ENCODE peak calls at places on chromosomes 11 and 22, in five cellular contexts. One of them, this sample, is unnamed.
A peak's percentile ranks its signal among the peaks of the same experiment; 100 is the strongest.

GRCh38 chr11:105142167-105142566 is 2.6 kb upstream of the CARD18 start:
- DNase-seq in left lung: no peak
- DNase-seq in small intestine: no peak
- DNase-seq in HCT116: no peak
- DNase-seq in right atrium auricular region: no peak
- DNase-seq in this sample: no peak

GRCh38 chr22:49993649-49994360 is 18.8 kb downstream of the IL17REL start:
- DNase-seq in left lung: no peak
- DNase-seq in small intestine: no peak
- DNase-seq in HCT116: no peak
- DNase-seq in right atrium auricular region: no peak
- DNase-seq in this sample: peak; percentile 63

GRCh38 chr11:73478737-73479347 is 102.6 kb downstream of the RELT start:
- DNase-seq in left lung: no peak
- DNase-seq in small intestine: peak; percentile 59
- DNase-seq in HCT116: peak; percentile 26
- DNase-seq in right atrium auricular region: no peak
- DNase-seq in this sample: no peak

GRCh38 chr11:102430158-102430836 is 22.3 kb downstream of the TMEM123 start:
- DNase-seq in left lung: no peak
- DNase-seq in small intestine: no peak
- DNase-seq in HCT116: no peak
- DNase-seq in right atrium auricular region: no peak
- DNase-seq in this sample: no peak

GRCh38 chr11:14148653-14149273 is 186.2 kb downstream of the SPON1 start:
- DNase-seq in left lung: no peak
- DNase-seq in small intestine: peak; percentile 64
- DNase-seq in HCT116: peak; percentile 29
- DNase-seq in right atrium auricular region: no peak
- DNase-seq in this sample: no peak

GRCh38 chr22:46828323-46829139 is 66.1 kb downstream of the TBC1D22A start:
- DNase-seq in left lung: no peak
- DNase-seq in small intestine: no peak
- DNase-seq in HCT116: no peak
- DNase-seq in right atrium auricular region: no peak
- DNase-seq in this sample: no peak

GRCh38 chr11:76648061-76648460 is 22.5 kb downstream of the LRRC32 start:
- DNase-seq in left lung: no peak
- DNase-seq in small intestine: no peak
- DNase-seq in HCT116: no peak
- DNase-seq in right atrium auricular region: no peak
- DNase-seq in this sample: no peak

GRCh38 chr11:19633276-19633675 is 79.4 kb upstream of the NAV2 start:
- DNase-seq in left lung: peak; percentile 65
- DNase-seq in small intestine: no peak
- DNase-seq in HCT116: no peak
- DNase-seq in right atrium auricular region: peak; percentile 88
- DNase-seq in this sample: peak; percentile 16

DNA sequence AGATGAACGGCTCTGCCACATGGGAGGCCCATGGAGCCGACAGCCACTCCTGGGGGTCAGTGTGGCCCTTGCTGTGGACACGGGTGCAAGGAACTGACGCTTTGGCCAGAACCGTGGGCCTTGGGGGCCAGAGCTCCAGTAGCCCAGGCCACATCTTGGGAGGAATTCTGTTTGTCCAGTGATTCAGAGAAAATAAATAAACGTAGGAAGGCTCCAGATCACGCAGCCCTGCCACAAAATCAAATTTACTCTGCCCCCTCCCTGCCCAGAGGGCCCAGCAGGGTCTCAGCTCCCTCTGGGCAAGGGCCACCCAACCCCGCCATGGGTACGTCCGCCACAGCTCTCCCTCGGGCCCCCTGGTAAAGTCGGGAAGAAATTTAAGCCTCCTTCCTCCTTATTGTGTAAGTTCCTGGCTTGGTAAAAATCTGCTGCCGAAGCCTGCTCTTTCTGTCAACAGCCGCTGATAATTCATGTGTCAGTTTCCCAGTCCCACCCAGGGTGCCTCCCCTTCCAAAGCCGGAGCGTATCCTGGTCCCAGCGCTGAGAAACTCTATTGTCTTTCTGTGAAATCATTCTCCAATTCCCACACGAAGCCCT is 6.9 kb upstream of the MUC5AC start:
- DNase-seq in left lung: no peak
- DNase-seq in small intestine: peak; percentile 14
- DNase-seq in HCT116: no peak
- DNase-seq in right atrium auricular region: peak; percentile 75
- DNase-seq in this sample: no peak
- H3K4me1 ChIP-seq in left lung: no peaks in the 10 kb centered on the region
- H3K4me1 ChIP-seq in small intestine: no peaks in the 10 kb centered on the region
- H3K4me1 ChIP-seq in HCT116: peaks cover 33% of the 10 kb centered on the region
- H3K4me1 ChIP-seq in right atrium auricular region: peaks cover 7% of the 10 kb centered on the region
- H3K4me1 ChIP-seq in this sample: no peaks in the 10 kb centered on the region

GRCh38 chr22:19123936-19124335 is 1.7 kb upstream of the DGCR2 start:
- DNase-seq in left lung: no peak
- DNase-seq in small intestine: no peak
- DNase-seq in HCT116: no peak
- DNase-seq in right atrium auricular region: no peak
- DNase-seq in this sample: no peak
- H3K4me1 ChIP-seq in left lung: peaks cover 33% of the 10 kb centered on the region
- H3K4me1 ChIP-seq in small intestine: peaks cover 10% of the 10 kb centered on the region
- H3K4me1 ChIP-seq in HCT116: peaks cover 23% of the 10 kb centered on the region
- H3K4me1 ChIP-seq in right atrium auricular region: peaks cover 32% of the 10 kb centered on the region
- H3K4me1 ChIP-seq in this sample: peaks cover 12% of the 10 kb centered on the region

DNA sequence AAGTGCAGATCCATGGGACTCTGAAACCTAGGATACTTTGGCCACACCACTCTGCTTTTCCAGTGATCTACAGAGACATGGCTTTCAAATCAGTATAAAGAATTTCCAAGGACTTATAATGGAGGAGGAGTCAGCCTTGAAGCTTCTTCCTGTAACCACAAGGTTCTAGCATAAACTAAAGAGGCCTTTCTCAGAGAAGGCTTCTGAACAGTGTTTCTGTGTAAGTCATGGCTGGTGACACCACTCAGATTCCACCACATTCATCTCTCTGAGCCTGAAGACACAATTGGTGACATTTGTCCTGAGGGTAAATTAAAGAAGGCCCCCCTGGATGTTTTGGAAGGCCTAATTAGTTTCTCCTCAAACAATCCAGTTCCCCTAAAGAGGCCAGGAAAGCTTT is 29.0 kb upstream of the ADORA2A start:
- DNase-seq in left lung: no peak
- DNase-seq in small intestine: no peak
- DNase-seq in HCT116: no peak
- DNase-seq in right atrium auricular region: no peak
- DNase-seq in this sample: no peak
- H3K4me1 ChIP-seq in left lung: peaks cover 47% of the 10 kb centered on the region
- H3K4me1 ChIP-seq in small intestine: peaks cover 19% of the 10 kb centered on the region
- H3K4me1 ChIP-seq in HCT116: peaks cover 32% of the 10 kb centered on the region
- H3K4me1 ChIP-seq in right atrium auricular region: peaks cover 55% of the 10 kb centered on the region
- H3K4me1 ChIP-seq in this sample: peaks cover 20% of the 10 kb centered on the region

GRCh38 chr11:114135737-114136151 is 76.2 kb downstream of the ZBTB16 start:
- DNase-seq in left lung: no peak
- DNase-seq in small intestine: no peak
- DNase-seq in HCT116: no peak
- DNase-seq in right atrium auricular region: no peak
- DNase-seq in this sample: no peak

GRCh38 chr11:114132427-114132826 is 72.9 kb downstream of the ZBTB16 start:
- DNase-seq in left lung: no peak
- DNase-seq in small intestine: no peak
- DNase-seq in HCT116: no peak
- DNase-seq in right atrium auricular region: no peak
- DNase-seq in this sample: no peak

GRCh38 chr11:114132944-114133394 is 73.5 kb downstream of the ZBTB16 start:
- DNase-seq in left lung: no peak
- DNase-seq in small intestine: no peak
- DNase-seq in HCT116: no peak
- DNase-seq in right atrium auricular region: no peak
- DNase-seq in this sample: peak; percentile 40

GRCh38 chr11:114134870-114135269 is 75.4 kb downstream of the ZBTB16 start:
- DNase-seq in left lung: no peak
- DNase-seq in small intestine: no peak
- DNase-seq in HCT116: no peak
- DNase-seq in right atrium auricular region: no peak
- DNase-seq in this sample: no peak

GRCh38 chr11:114133548-114134329 is 74.2 kb downstream of the ZBTB16 start:
- DNase-seq in left lung: no peak
- DNase-seq in small intestine: no peak
- DNase-seq in HCT116: no peak
- DNase-seq in right atrium auricular region: no peak
- DNase-seq in this sample: no peak
- H3K4me1 ChIP-seq in left lung: peaks cover 100% of the 10 kb centered on the region
- H3K4me1 ChIP-seq in small intestine: peaks cover 20% of the 10 kb centered on the region
- H3K4me1 ChIP-seq in HCT116: no peaks in the 10 kb centered on the region
- H3K4me1 ChIP-seq in right atrium auricular region: peaks cover 100% of the 10 kb centered on the region
- H3K4me1 ChIP-seq in this sample: peaks cover 35% of the 10 kb centered on the region

DNA sequence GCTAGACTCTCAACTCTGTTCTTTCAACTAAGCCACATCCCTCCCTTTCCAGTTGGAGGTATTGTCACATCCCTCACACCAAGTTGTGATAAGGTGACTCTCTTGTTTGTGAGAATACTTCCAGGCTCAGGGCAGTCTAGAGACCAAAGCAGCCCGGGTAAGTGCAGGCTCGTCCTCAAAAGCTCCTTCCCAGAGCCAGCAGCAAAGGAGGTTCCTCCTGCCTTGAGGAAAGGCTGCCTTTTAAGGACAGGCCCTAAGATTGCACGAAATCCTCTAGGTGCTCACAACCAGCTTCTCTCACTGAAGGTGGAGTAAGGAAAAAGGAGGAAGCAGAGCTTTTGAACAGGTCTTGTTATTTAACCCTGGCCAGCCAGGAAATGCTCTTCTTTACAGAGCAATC is 53.4 kb downstream of the SMCO4 start:
- DNase-seq in left lung: no peak
- DNase-seq in small intestine: no peak
- DNase-seq in HCT116: no peak
- DNase-seq in right atrium auricular region: no peak
- DNase-seq in this sample: no peak
- H3K4me1 ChIP-seq in left lung: peaks cover 2% of the 10 kb centered on the region
- H3K4me1 ChIP-seq in small intestine: no peaks in the 10 kb centered on the region
- H3K4me1 ChIP-seq in HCT116: no peaks in the 10 kb centered on the region
- H3K4me1 ChIP-seq in right atrium auricular region: peaks cover 15% of the 10 kb centered on the region
- H3K4me1 ChIP-seq in this sample: peaks cover 8% of the 10 kb centered on the region

GRCh38 chr11:119089319-119089718 is 4.6 kb downstream of the HMBS start:
- DNase-seq in left lung: no peak
- DNase-seq in small intestine: no peak
- DNase-seq in HCT116: no peak
- DNase-seq in right atrium auricular region: no peak
- DNase-seq in this sample: no peak
- H3K4me1 ChIP-seq in left lung: peaks cover 59% of the 10 kb centered on the region
- H3K4me1 ChIP-seq in small intestine: peaks cover 4% of the 10 kb centered on the region
- H3K4me1 ChIP-seq in HCT116: peaks cover 43% of the 10 kb centered on the region
- H3K4me1 ChIP-seq in right atrium auricular region: peaks cover 34% of the 10 kb centered on the region
- H3K4me1 ChIP-seq in this sample: peaks cover 21% of the 10 kb centered on the region

GRCh38 chr11:125587480-125587879 is 5.2 kb upstream of the STT3A start:
- DNase-seq in left lung: no peak
- DNase-seq in small intestine: no peak
- DNase-seq in HCT116: no peak
- DNase-seq in right atrium auricular region: no peak
- DNase-seq in this sample: no peak

GRCh38 chr11:125586618-125587017 is 6.0 kb upstream of the STT3A start:
- DNase-seq in left lung: no peak
- DNase-seq in small intestine: no peak
- DNase-seq in HCT116: no peak
- DNase-seq in right atrium auricular region: no peak
- DNase-seq in this sample: no peak

GRCh38 chr11:125583496-125583895 is 9.2 kb upstream of the STT3A start:
- DNase-seq in left lung: no peak
- DNase-seq in small intestine: no peak
- DNase-seq in HCT116: no peak
- DNase-seq in right atrium auricular region: no peak
- DNase-seq in this sample: no peak

GRCh38 chr11:125588505-125588904 is 4.1 kb upstream of the STT3A start:
- DNase-seq in left lung: no peak
- DNase-seq in small intestine: no peak
- DNase-seq in HCT116: peak; percentile 16
- DNase-seq in right atrium auricular region: no peak
- DNase-seq in this sample: no peak

GRCh38 chr11:125585486-125585885 is 7.2 kb upstream of the STT3A start:
- DNase-seq in left lung: no peak
- DNase-seq in small intestine: no peak
- DNase-seq in HCT116: no peak
- DNase-seq in right atrium auricular region: no peak
- DNase-seq in this sample: no peak
- H3K4me1 ChIP-seq in left lung: no peaks in the 10 kb centered on the region
- H3K4me1 ChIP-seq in small intestine: no peaks in the 10 kb centered on the region
- H3K4me1 ChIP-seq in HCT116: peaks cover 14% of the 10 kb centered on the region
- H3K4me1 ChIP-seq in right atrium auricular region: no peaks in the 10 kb centered on the region
- H3K4me1 ChIP-seq in this sample: no peaks in the 10 kb centered on the region